ENCODE peak calls at places on chromosomes 1 and 21, in four cellular contexts. F is left ventricle myocardium inferior, V is pancreas, L is mammary epithelial cell. T is an unnamed sample.

GRCh38 chr21:45997495-45998275 is 16.1 kb downstream of the COL6A1 start:
- DNase-seq in V (peak), F (peak), L (no peak), T (no peak)

GRCh38 chr1:32887623-32888022 is 1.3 kb downstream of the HPCA start:
- DNase-seq in F (no peak), V (no peak), L (no peak), T (no peak)

GRCh38 chr21:45019887-45020537 is 54.4 kb upstream of the ADARB1 start:
- DNase-seq in F (peak), V (peak), L (no peak), T (no peak)

GRCh38 chr1:186848509-186849130 is 19.9 kb downstream of the PLA2G4A start:
- DNase-seq in F (no peak), L (no peak), V (no peak), T (peak)

GRCh38 chr1:34190692-34191091 is 14.0 kb downstream of the C1orf94 start:
- DNase-seq in V (no peak), F (no peak), L (no peak), T (no peak)

GRCh38 chr1:208010487-208011079 is 99.7 kb upstream of the CD34 start:
- DNase-seq in F (no peak), L (no peak), V (no peak), T (no peak)

GRCh38 chr21:15731243-15731613 is 1.4 kb downstream of the USP25 start:
- DNase-seq in F (no peak), V (no peak), L (peak), T (peak)

GRCh38 chr1:32361674-32362473 is 411 bp downstream of the FAM229A start:
- DNase-seq in F (peak), L (no peak), V (peak), T (peak)

GRCh38 chr1:98516306-98516705 is 145.2 kb upstream of the SNX7 start:
- DNase-seq in L (peak), V (no peak), F (no peak), T (peak)

GRCh38 chr1:232509570-232509969 is 120.4 kb downstream of the SIPA1L2 start:
- DNase-seq in F (peak), L (no peak), V (no peak), T (no peak)

GRCh38 chr1:225476538-225476988 is 48.7 kb upstream of the LBR start:
- DNase-seq in L (no peak), F (no peak), V (no peak), T (no peak)

GRCh38 chr1:108595510-108595909 is 35.6 kb downstream of the EEIG2 start:
- DNase-seq in V (no peak), F (no peak), L (no peak), T (no peak)

GRCh38 chr1:163875927-163876320 is 554.2 kb downstream of the NUF2 start:
- DNase-seq in F (no peak), V (no peak), L (no peak), T (peak)

GRCh38 chr1:163876546-163876945 is 554.8 kb downstream of the NUF2 start:
- DNase-seq in L (no peak), F (no peak), V (no peak), T (no peak)

GRCh38 chr1:163875214-163875926 is 553.6 kb downstream of the NUF2 start:
- DNase-seq in V (no peak), F (peak), L (no peak), T (peak)

GRCh38 chr1:163872067-163872466 is 550.3 kb downstream of the NUF2 start:
- DNase-seq in V (no peak), F (no peak), L (no peak), T (no peak)

GRCh38 chr1:163874070-163874469 is 552.3 kb downstream of the NUF2 start:
- DNase-seq in V (no peak), F (no peak), L (no peak), T (no peak)
- TF ChIP-seq CTCF in V (peak), F (peak), L (peak), T (peak)

DNA sequence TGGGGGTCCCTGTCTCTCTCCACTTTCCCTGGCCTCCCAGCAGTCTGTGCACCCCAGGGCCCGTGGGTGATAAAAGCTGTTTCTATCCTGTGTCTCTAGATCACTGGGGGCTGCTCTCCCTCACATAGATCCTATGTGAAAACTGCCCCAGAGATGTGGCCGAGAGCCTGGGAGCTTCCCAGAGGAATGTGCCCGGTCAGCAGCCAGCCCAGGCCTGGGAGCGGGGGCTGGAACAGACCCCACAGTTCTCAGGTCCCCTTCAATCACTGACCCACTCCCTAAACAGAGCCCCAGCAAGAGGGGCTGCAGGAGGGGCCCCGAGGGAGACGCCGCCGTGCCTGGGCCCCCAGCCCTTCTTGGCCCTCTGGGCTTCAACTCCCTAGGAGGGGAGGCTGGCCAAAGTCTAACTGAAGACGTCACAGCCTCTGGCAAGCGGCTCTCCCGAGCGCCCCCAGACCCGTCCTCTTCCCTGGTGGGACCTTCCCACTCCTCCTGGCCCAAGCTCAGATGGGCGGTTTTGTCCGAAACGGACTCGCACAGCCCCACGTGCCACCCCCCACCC is 403 bp downstream of the MXRA8 start:
- DNase-seq in F (no peak), V (no peak), L (no peak), T (no peak)
- H3K4me3 ChIP-seq in F (peak), V (peak), L (no peak), T (no peak)

GRCh38 chr1:37028981-37029617 is 5.2 kb downstream of the GRIK3 start:
- DNase-seq in F (no peak), V (no peak), L (no peak), T (no peak)
- TF ChIP-seq CTCF in F (no peak), V (no peak), L (no peak), T (no peak)

GRCh38 chr1:234911787-234912186 is 216.8 kb downstream of the TOMM20 start:
- DNase-seq in L (no peak), F (no peak), V (no peak), T (no peak)
- H3K4me3 ChIP-seq in L (no peak), F (no peak), V (no peak), T (no peak)

GRCh38 chr1:220217383-220217988 is 54.8 kb downstream of the RAB3GAP2 start:
- DNase-seq in F (no peak), L (no peak), V (no peak), T (peak)
- TF ChIP-seq CTCF in F (peak), L (peak), V (no peak), T (peak)

GRCh38 chr1:156926175-156926574 is 5.7 kb downstream of the LRRC71 start:
- DNase-seq in F (peak), L (peak), V (peak), T (peak)

GRCh38 chr1:156924478-156925153 is 4.2 kb downstream of the LRRC71 start:
- DNase-seq in L (no peak), F (no peak), V (no peak), T (no peak)

GRCh38 chr1:156925154-156926010 is 5.0 kb downstream of the LRRC71 start:
- DNase-seq in V (no peak), F (no peak), L (no peak), T (no peak)

GRCh38 chr1:156922986-156923564 is 2.6 kb downstream of the LRRC71 start:
- DNase-seq in V (no peak), L (no peak), F (no peak), T (no peak)

GRCh38 chr1:156923565-156924477 is 3.4 kb downstream of the LRRC71 start:
- DNase-seq in F (no peak), L (no peak), V (no peak), T (no peak)
- H3K4me3 ChIP-seq in F (peak), L (no peak), V (peak), T (no peak)

DNA sequence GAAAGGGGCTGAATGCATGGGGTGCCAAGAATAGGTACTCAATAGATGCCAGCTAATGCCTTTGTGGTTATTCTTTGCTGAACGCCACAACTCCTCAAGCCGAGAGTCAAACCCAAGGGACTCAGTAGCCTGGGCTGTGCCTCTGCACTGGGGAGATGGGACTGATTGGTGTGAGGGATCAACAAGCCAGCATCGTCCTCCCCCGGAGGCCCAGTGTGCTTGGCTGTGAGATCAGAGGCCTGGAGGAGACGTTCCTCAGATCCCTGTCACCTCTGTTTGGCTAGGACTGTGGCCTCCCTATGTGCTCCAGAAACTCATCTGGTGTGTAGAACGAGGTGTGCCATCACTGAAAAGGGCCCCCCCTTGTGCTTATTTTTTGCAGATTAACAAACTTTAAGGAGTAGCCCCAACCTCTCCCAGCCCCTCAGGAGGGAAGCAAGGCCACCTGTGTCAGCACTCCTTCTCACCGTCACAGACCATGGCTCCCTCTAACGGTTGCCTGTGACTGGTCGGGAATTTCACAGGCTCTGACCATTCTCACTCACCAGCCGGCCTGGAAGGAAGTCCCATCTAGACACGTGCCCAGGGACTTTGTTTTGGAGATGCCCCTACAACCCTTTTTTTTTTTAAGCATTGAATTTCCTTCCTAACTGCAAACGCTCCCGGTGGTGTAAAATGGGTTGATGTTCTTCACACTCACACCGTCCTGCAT is 194.0 kb upstream of the VAMP3 start:
- DNase-seq in F (no peak), L (no peak), V (no peak), T (peak)
- TF ChIP-seq CTCF in F (peak), L (no peak), V (no peak), T (peak)

GRCh38 chr1:160369087-160369486 is 2.2 kb downstream of the NHLH1 start:
- DNase-seq in L (no peak), F (no peak), V (no peak), T (no peak)
- H3K4me3 ChIP-seq in L (no peak), F (no peak), V (no peak), T (no peak)

T was measured in epithelial cell of esophagus.